ENCODE peak calls at places on chromosomes 12 and 14, in eight cellular contexts. R, X, I, P, U, Y, B and Z are unnamed samples.

GRCh38 chr14:90675399-90675798 is 140.8 kb downstream of the TTC7B start:
- DNase-seq in R (peak), X (no peak), I (no peak), P (no peak), U (no peak), Y (no peak), B (no peak), Z (no peak)

GRCh38 chr12:1176191-1176590 is 185.2 kb downstream of the ERC1 start:
- DNase-seq in R (no peak), X (no peak), I (no peak), P (no peak), U (no peak), Y (no peak), B (no peak), Z (no peak)

GRCh38 chr12:63068857-63069442 is 82.1 kb downstream of the AVPR1A start:
- DNase-seq in R (peak), X (no peak), I (no peak), P (no peak), U (no peak), Y (no peak), B (no peak), Z (no peak)

GRCh38 chr14:63605041-63605532 is 36.6 kb downstream of the WDR89 start:
- DNase-seq in R (peak), X (no peak), I (no peak), P (no peak), U (no peak), Y (no peak), B (no peak), Z (no peak)

GRCh38 chr12:53676715-53677611 is 1.1 kb upstream of the ATP5MC2 start:
- DNase-seq in R (peak), X (peak), I (peak), P (peak), U (peak), Y (peak), B (no peak), Z (no peak)

GRCh38 chr12:107318804-107319535 is 225.6 kb upstream of the CRY1 start:
- DNase-seq in R (peak), X (peak), I (no peak), P (no peak), U (no peak), Y (peak), B (no peak), Z (peak)

GRCh38 chr12:27101290-27101689 is 18.9 kb upstream of the C12orf71 start:
- DNase-seq in R (peak), X (no peak), I (no peak), P (no peak), U (no peak), Y (no peak), B (no peak), Z (no peak)

GRCh38 chr14:59177229-59177628 is 11.2 kb upstream of the DAAM1 start:
- DNase-seq in R (no peak), X (no peak), I (no peak), P (no peak), U (no peak), Y (no peak), B (peak), Z (no peak)